ENCODE peak calls at places on chromosome 7, in ten cellular contexts. M is epithelial cell of proximal tubule; C is NCI-H526; Q is amniotic epithelial cell; G is ecto neural progenitor cell; R is stimulated activated CD8-positive, alpha-beta memory T cell treated with anti-CD3 and anti-CD28 coated beads, Interleukin-2, amount 100 ng/mL, for 48 hours; N is GM12892; Y is stimulated activated naive CD8-positive, alpha-beta T cell treated with anti-CD3 and anti-CD28 coated beads, Interleukin-15, Interleukin-2, amounts not matched to agents 100 U/mL and 50 U/mL, for 24 hours; P is CD4-positive, alpha-beta T cell; I is T-helper 2 cell. V is an unnamed sample.

GRCh38 chr7:50651227-50651989 is 86.2 kb upstream of the DDC start:
- DNase-seq in M (no peak), C (no peak), Q (peak), G (peak), R (no peak), N (no peak), Y (no peak), P (no peak), I (no peak), V (no peak)

GRCh38 chr7:140417456-140418155 is 13.7 kb downstream of the RAB19 start:
- DNase-seq in M (no peak), C (no peak), Q (no peak), G (no peak), R (no peak), N (no peak), Y (no peak), P (no peak), I (no peak), V (no peak)

GRCh38 chr7:151045262-151045661 is 3.1 kb upstream of the ASIC3 start:
- DNase-seq in M (no peak), C (no peak), Q (no peak), G (no peak), R (no peak), N (no peak), Y (no peak), P (no peak), I (no peak), V (no peak)

GRCh38 chr7:30925913-30926312 is 14.3 kb downstream of the AQP1 start:
- DNase-seq in M (no peak), C (no peak), Q (no peak), G (peak), R (no peak), N (no peak), Y (no peak), P (no peak), I (no peak), V (no peak)

GRCh38 chr7:47336178-47337020 is 245.5 kb downstream of the TNS3 start:
- DNase-seq in M (no peak), C (no peak), Q (peak), G (no peak), R (no peak), N (no peak), Y (no peak), P (no peak), I (no peak), V (no peak)

GRCh38 chr7:148898845-148899474 is 14.9 kb upstream of the EZH2 start:
- DNase-seq in M (no peak), C (no peak), Q (no peak), G (no peak), R (no peak), N (no peak), Y (no peak), P (no peak), I (no peak), V (no peak)

GRCh38 chr7:100895956-100896742 is 461 bp upstream of the ACHE start:
- DNase-seq in M (no peak), C (no peak), Q (no peak), G (peak), R (no peak), N (no peak), Y (peak), P (no peak), I (no peak), V (peak)

GRCh38 chr7:129144834-129145668 is 544 bp downstream of the TSPAN33 start:
- DNase-seq in M (no peak), C (no peak), Q (no peak), G (peak), R (no peak), N (no peak), Y (peak), P (no peak), I (no peak), V (no peak)

GRCh38 chr7:28674359-28674782 is 262.1 kb downstream of the CREB5 start:
- DNase-seq in M (peak), C (no peak), Q (peak), G (no peak), R (no peak), N (no peak), Y (no peak), P (no peak), I (no peak), V (peak)

GRCh38 chr7:963236-964078 is 9.0 kb upstream of the ADAP1 start:
- DNase-seq in M (no peak), C (no peak), Q (no peak), G (no peak), R (no peak), N (no peak), Y (peak), P (no peak), I (no peak), V (no peak)

GRCh38 chr7:44240983-44241510 is 40.3 kb downstream of the YKT6 start:
- DNase-seq in M (peak), C (peak), Q (peak), G (peak), R (peak), N (peak), Y (peak), P (peak), I (no peak), V (peak)

GRCh38 chr7:127949670-127950069 is 81.6 kb downstream of the LRRC4 start:
- DNase-seq in M (no peak), C (no peak), Q (no peak), G (no peak), R (no peak), N (no peak), Y (no peak), P (no peak), I (no peak), V (no peak)

GRCh38 chr7:77542895-77543294 is 5.8 kb downstream of the PTPN12 start:
- DNase-seq in M (no peak), C (no peak), Q (no peak), G (no peak), R (no peak), N (no peak), Y (no peak), P (no peak), I (no peak), V (no peak)

GRCh38 chr7:139648941-139649425 is 125.5 kb downstream of the CLEC2L start:
- DNase-seq in M (no peak), C (no peak), Q (no peak), G (no peak), R (peak), N (peak), Y (peak), P (no peak), I (no peak), V (no peak)

GRCh38 chr7:77327932-77328628 is 88.1 kb downstream of the GSAP start:
- DNase-seq in M (no peak), C (no peak), Q (no peak), G (no peak), R (no peak), N (no peak), Y (peak), P (no peak), I (no peak), V (no peak)

GRCh38 chr7:11232462-11232861 is 258.8 kb downstream of the PHF14 start:
- DNase-seq in M (no peak), C (no peak), Q (peak), G (no peak), R (no peak), N (no peak), Y (no peak), P (no peak), I (no peak), V (no peak)

GRCh38 chr7:63112764-63113712 is 885.6 kb upstream of the ZNF722 start:
- DNase-seq in M (no peak), C (no peak), Q (no peak), G (no peak), R (no peak), N (no peak), Y (no peak), P (no peak), I (no peak), V (no peak)

GRCh38 chr7:47253650-47254080 is 328.2 kb downstream of the TNS3 start:
- DNase-seq in M (peak), C (no peak), Q (peak), G (peak), R (no peak), N (no peak), Y (no peak), P (no peak), I (no peak), V (peak)

V was measured in hepatocyte.